ENCODE peak calls at places on chromosome 14, in four cellular contexts. M is ELR; S is WTC11; Y is CD4-positive, CD25-positive, alpha-beta regulatory T cell. K is an unnamed sample.

GRCh38 chr14:61607570-61608244 is 87.6 kb upstream of the HIF1A start:
- DNase-seq in S (no peak), Y (no peak), M (no peak), K (no peak)

GRCh38 chr14:90698379-90698869 is 117.8 kb downstream of the TTC7B start:
- DNase-seq in S (no peak), Y (no peak), M (no peak), K (no peak)

GRCh38 chr14:59771577-59771976 is 99.0 kb downstream of the RTN1 start:
- DNase-seq in S (no peak), Y (no peak), M (peak), K (no peak)

GRCh38 chr14:75654127-75654732 is 6.4 kb downstream of the ERG28 start:
- DNase-seq in S (peak), Y (peak), M (peak), K (peak)

GRCh38 chr14:104978774-104979691 is 859 bp upstream of the AHNAK2 start:
- DNase-seq in Y (no peak), S (peak), M (no peak), K (no peak)

GRCh38 chr14:81219821-81220487 is 805 bp downstream of the GTF2A1 start:
- DNase-seq in M (peak), S (peak), Y (peak), K (peak)

GRCh38 chr14:89750206-89750867 is 204.2 kb downstream of the EFCAB11 start:
- DNase-seq in M (no peak), Y (no peak), S (no peak), K (no peak)

GRCh38 chr14:105411985-105412767 is 7.5 kb upstream of the MTA1 start:
- DNase-seq in M (no peak), Y (no peak), S (peak), K (no peak)

GRCh38 chr14:104657563-104658324 is 31.7 kb upstream of the INF2 start:
- DNase-seq in M (no peak), S (no peak), Y (no peak), K (no peak)

GRCh38 chr14:69928111-69928523 is 48.9 kb downstream of the SMOC1 start:
- DNase-seq in M (no peak), S (no peak), Y (no peak), K (no peak)

GRCh38 chr14:92914087-92914656 is 8.8 kb upstream of the CHGA start:
- DNase-seq in Y (peak), S (peak), M (peak), K (peak)

GRCh38 chr14:88535813-88536212 is 19.0 kb downstream of the PTPN21 start:
- DNase-seq in Y (no peak), M (no peak), S (no peak), K (no peak)

GRCh38 chr14:47392351-47392750 is 283.1 kb downstream of the MDGA2 start:
- DNase-seq in Y (no peak), S (no peak), M (no peak), K (no peak)

GRCh38 chr14:67241416-67242362 is at the start of gene PALS1:
- DNase-seq in M (peak), S (no peak), Y (peak), K (no peak)

GRCh38 chr14:20841096-20841495 is 38.5 kb upstream of the RNASE1 start:
- DNase-seq in S (no peak), Y (no peak), M (no peak), K (no peak)

GRCh38 chr14:52835122-52835903 is 43.9 kb upstream of the GNPNAT1 start:
- DNase-seq in Y (no peak), M (peak), S (no peak), K (no peak)

GRCh38 chr14:92366237-92366636 is 43.3 kb downstream of the SLC24A4 start:
- DNase-seq in S (no peak), M (no peak), Y (no peak), K (no peak)

GRCh38 chr14:65879218-65880009 is 466.9 kb downstream of the FUT8 start:
- DNase-seq in M (peak), S (no peak), Y (peak), K (no peak)

GRCh38 chr14:32078030-32078793 is 1.1 kb downstream of the ARHGAP5 start:
- DNase-seq in M (peak), Y (peak), S (no peak), K (no peak)

K was measured in naive thymus-derived CD4-positive, alpha-beta T cell.